ENCODE peak calls at places on chromosomes 3 and 15, in nine cellular contexts. Y is sigmoid colon, V is DND-41, S is stomach, P is fibroblast of lung, M is adrenal gland, T is psoas muscle, F is body of pancreas, U is uterus. Q is an unnamed sample.
A peak's percentile ranks its signal among the peaks of the same experiment; 100 is the strongest.

GRCh38 chr3:14791343-14791945 is 27.3 kb upstream of the FGD5 start:
- DNase-seq in M (peak; percentile 54), F (peak; percentile 68), V (peak; percentile 46), S (peak; percentile 70), U (peak; percentile 64), Y (peak; percentile 84), P (peak; percentile 32), T (peak; percentile 70), Q (peak; percentile 66)

GRCh38 chr3:44906997-44907396 is 32.6 kb downstream of the TGM4 start:
- DNase-seq in Y (no peak), V (no peak), S (no peak), U (no peak), F (no peak), M (no peak), T (no peak), P (no peak), Q (no peak)

GRCh38 chr3:100063929-100064461 is 50.3 kb downstream of the FILIP1L start:
- DNase-seq in P (peak; percentile 79), Y (no peak), F (no peak), S (no peak), T (no peak), M (no peak), U (no peak), V (no peak), Q (no peak)

GRCh38 chr15:88246081-88246480 is 10.5 kb downstream of the NTRK3 start:
- DNase-seq in V (no peak), F (no peak), S (no peak), M (no peak), U (no peak), T (no peak), Y (no peak), P (no peak), Q (no peak)

GRCh38 chr15:45855210-45855906 is 220.5 kb downstream of the SQOR start:
- DNase-seq in V (no peak), U (no peak), Y (no peak), S (peak; percentile 74), P (no peak), F (peak; percentile 79), M (no peak), T (no peak), Q (no peak)

GRCh38 chr3:42717311-42717710 is 14.7 kb upstream of the HHATL start:
- DNase-seq in U (no peak), V (no peak), F (no peak), Y (no peak), T (no peak), M (no peak), P (peak; percentile 54), S (no peak), Q (no peak)

GRCh38 chr3:169345662-169346331 is 317.7 kb downstream of the MECOM start:
- DNase-seq in F (no peak), U (no peak), P (no peak), Y (no peak), T (no peak), S (no peak), V (no peak), M (no peak), Q (no peak)

GRCh38 chr3:183824761-183825379 is 507 bp downstream of the MAP6D1 start:
- DNase-seq in U (no peak), F (peak; percentile 22), M (no peak), T (peak; percentile 22), Y (no peak), S (no peak), P (no peak), V (no peak), Q (no peak)

GRCh38 chr15:64596701-64597468 is 136.5 kb downstream of the ZNF609 start:
- DNase-seq in P (peak; percentile 62), S (no peak), F (peak; percentile 49), Y (no peak), M (peak; percentile 77), T (no peak), V (peak; percentile 30), U (no peak), Q (no peak)

GRCh38 chr3:86381247-86381646 is 609.7 kb downstream of the VGLL3 start:
- DNase-seq in F (no peak), P (no peak), S (no peak), V (no peak), M (no peak), Y (no peak), T (no peak), U (no peak), Q (no peak)

GRCh38 chr3:182325213-182325941 is 467.9 kb upstream of the ATP11B start:
- DNase-seq in M (no peak), U (no peak), P (no peak), V (no peak), F (no peak), T (peak; percentile 8), Y (no peak), S (no peak), Q (no peak)
- H3K4me3 ChIP-seq in M (no peak overlapping the region), U (no peak overlapping the region), P (no peak overlapping the region), V (no peak overlapping the region), F (no peak overlapping the region), T (no peak overlapping the region), Y (no peak overlapping the region), S (no peak overlapping the region), Q (no peak overlapping the region)

DNA sequence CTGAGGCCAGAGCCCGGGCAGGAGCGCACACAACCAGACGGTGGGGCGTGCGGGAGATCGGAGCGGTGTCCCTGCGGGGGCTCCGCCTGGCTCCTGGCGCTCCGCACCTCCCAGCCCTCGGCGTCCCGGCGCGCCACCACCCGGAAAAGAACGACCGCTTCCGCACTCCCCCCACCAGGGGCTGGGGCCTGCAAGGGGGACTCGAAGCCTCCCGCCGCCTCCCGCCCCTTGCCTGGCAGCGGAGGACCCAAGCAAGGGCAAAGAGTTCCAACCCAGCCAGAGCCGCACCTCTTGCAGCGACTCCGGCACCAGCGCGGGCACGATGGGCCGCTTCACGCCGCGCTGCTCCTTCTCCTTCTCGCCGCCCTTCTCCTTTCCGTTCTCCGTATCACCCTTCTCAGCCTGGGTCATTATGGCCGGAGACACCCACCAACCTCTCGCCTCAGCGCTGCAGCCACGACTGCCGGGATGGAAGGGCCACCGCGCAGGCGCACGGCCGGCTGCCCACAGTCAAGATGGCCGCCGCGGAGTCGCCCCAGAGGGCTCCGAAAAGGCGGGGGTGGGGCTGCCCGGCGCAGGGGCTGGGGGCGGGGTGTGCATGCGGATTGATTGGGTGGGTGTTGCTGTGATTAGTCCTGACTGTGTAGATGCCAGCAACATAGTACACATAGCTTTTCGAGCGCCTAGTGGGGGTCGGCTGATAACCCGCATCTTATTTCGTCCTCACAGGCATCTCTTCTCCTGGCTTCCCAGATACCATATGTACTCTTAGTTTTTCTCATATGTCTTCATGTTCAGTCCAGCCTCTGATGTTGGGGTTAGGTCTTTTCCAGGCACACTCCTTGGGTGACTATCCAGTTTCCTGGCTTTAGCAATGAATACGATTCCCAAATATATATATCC is at the start of gene ACTR8:
- DNase-seq in V (peak; percentile 89), T (peak; percentile 86), F (peak; percentile 86), Y (peak; percentile 92), M (peak; percentile 80), S (peak; percentile 85), P (peak; percentile 86), U (peak; percentile 86), Q (peak; percentile 87)
- H3K9me3 ChIP-seq in V (no peaks in the 10 kb centered on the region), T (no peaks in the 10 kb centered on the region), F (no peaks in the 10 kb centered on the region), Y (no peaks in the 10 kb centered on the region), M (no peaks in the 10 kb centered on the region), S (no peaks in the 10 kb centered on the region), P (no peaks in the 10 kb centered on the region), U (no peaks in the 10 kb centered on the region), Q (no peaks in the 10 kb centered on the region)

GRCh38 chr3:152197937-152198336 is 70.8 kb upstream of the MBNL1 start:
- DNase-seq in F (no peak), Y (no peak), U (no peak), S (no peak), M (no peak), V (no peak), T (no peak), P (no peak), Q (no peak)
- H3K4me3 ChIP-seq in F (no peak overlapping the region), Y (no peak overlapping the region), U (no peak overlapping the region), S (no peak overlapping the region), M (no peak overlapping the region), V (peak overlapping the region; percentile 27), T (peak overlapping the region; percentile 62), P (no peak overlapping the region), Q (no peak overlapping the region)

DNA sequence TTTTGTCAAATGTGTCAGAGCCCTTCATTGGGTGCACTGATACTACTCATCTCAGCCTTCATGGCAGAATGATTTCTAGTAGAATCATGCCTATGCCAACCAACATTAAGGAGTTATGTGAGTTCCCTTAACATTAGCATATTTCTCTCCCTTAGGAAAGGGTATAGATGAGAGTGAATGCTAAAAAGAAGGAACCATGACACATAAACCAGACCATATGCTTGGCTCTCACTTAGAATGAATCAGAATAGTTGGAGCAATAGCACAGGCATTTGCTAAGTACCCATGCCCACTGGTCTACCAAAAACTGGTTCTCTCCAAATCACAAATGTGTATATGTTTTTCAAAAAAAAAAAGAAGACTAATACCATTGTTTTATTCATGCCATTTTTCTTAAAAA is 51.1 kb downstream of the STRIT1 start:
- DNase-seq in F (no peak), S (no peak), M (no peak), U (no peak), V (no peak), P (peak; percentile 55), T (no peak), Y (no peak), Q (no peak)
- H3K9me3 ChIP-seq in F (no peaks in the 10 kb centered on the region), S (no peaks in the 10 kb centered on the region), M (no peaks in the 10 kb centered on the region), U (no peaks in the 10 kb centered on the region), V (no peaks in the 10 kb centered on the region), P (no peaks in the 10 kb centered on the region), T (no peaks in the 10 kb centered on the region), Y (no peaks in the 10 kb centered on the region), Q (no peaks in the 10 kb centered on the region)

GRCh38 chr3:168081856-168082255 is 13.9 kb downstream of the GOLIM4 start:
- DNase-seq in T (no peak), M (no peak), F (no peak), Y (no peak), P (no peak), V (no peak), U (no peak), S (no peak), Q (no peak)

GRCh38 chr3:168081171-168081771 is 14.5 kb downstream of the GOLIM4 start:
- DNase-seq in T (no peak), V (no peak), Y (no peak), F (no peak), U (no peak), S (no peak), M (no peak), P (no peak), Q (no peak)

GRCh38 chr3:168080022-168080421 is 15.7 kb downstream of the GOLIM4 start:
- DNase-seq in U (no peak), F (no peak), S (no peak), M (no peak), T (no peak), V (no peak), Y (no peak), P (no peak), Q (no peak)

GRCh38 chr3:168077091-168077490 is 18.6 kb downstream of the GOLIM4 start:
- DNase-seq in S (no peak), T (no peak), F (no peak), M (no peak), Y (no peak), V (no peak), U (no peak), P (no peak), Q (no peak)

DNA sequence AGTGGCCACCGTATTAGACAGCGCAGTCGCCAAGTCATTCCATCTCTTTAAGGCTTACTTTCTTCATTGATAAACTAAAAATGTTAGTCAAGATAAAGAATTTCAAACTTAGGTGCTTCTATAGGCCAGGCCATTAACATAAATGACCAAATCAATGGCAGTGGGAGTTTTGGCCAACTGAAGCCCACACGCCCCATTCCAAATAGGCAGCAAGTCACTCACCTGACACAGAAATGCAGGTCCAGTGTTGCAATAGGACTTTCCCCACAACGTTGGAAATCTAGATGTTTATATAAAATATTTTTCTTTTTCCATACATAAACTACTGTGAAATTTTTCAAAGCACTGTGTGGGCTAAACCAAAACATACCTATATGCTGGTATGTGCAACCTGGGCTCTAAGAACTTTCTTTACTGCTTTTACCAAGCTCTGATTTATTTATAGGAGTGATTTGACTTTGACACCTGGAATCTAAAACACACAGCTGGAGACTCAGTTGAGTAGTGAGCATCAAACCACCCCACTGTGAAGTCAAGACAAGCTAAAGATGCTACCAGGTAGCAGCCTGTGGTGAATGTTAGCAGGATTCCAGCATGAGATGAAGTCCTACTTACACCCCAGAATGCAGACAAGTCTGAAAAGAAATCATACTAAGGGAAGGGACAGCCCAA is 15.1 kb downstream of the GOLIM4 start:
- DNase-seq in P (no peak), U (no peak), V (no peak), Y (no peak), M (no peak), T (no peak), S (no peak), F (no peak), Q (no peak)
- H3K4me3 ChIP-seq in P (no peak overlapping the region), U (no peak overlapping the region), V (no peak overlapping the region), Y (no peak overlapping the region), M (no peak overlapping the region), T (no peak overlapping the region), S (no peak overlapping the region), F (no peak overlapping the region), Q (no peak overlapping the region)